ENCODE peak calls at places on chromosomes 13 and 19, in five cellular contexts. V, R, Z, D and N are unnamed samples.

GRCh38 chr13:107170270-107170931 is 602.5 kb upstream of the ARGLU1 start:
- DNase-seq in V (no peak), R (no peak), Z (no peak), D (peak; percentile 1), N (no peak)

GRCh38 chr13:72716776-72717175 is 10.7 kb downstream of the MZT1 start:
- DNase-seq in V (peak; percentile 25), R (no peak), Z (no peak), D (no peak), N (no peak)

GRCh38 chr13:41900918-41901317 is 60.0 kb downstream of the VWA8 start:
- DNase-seq in V (no peak), R (no peak), Z (no peak), D (peak; percentile 16), N (no peak)

GRCh38 chr13:99978781-99979452 is 2.7 kb upstream of the ZIC2 start:
- DNase-seq in V (no peak), R (no peak), Z (no peak), D (no peak), N (no peak)

GRCh38 chr13:27792393-27793218 is at the start of gene GSX1:
- DNase-seq in V (peak; percentile 85), R (no peak), Z (peak; percentile 42), D (peak; percentile 45), N (peak; percentile 73)

GRCh38 chr13:23477096-23477495 is 43.6 kb upstream of the SACS start:
- DNase-seq in V (peak; percentile 20), R (no peak), Z (no peak), D (no peak), N (no peak)

GRCh38 chr13:37476874-37477273 is 121.7 kb downstream of the POSTN start:
- DNase-seq in V (peak; percentile 15), R (no peak), Z (no peak), D (no peak), N (no peak)

GRCh38 chr13:114015111-114015551 is 41.3 kb upstream of the C13orf46 start:
- DNase-seq in V (no peak), R (no peak), Z (no peak), D (no peak), N (no peak)

GRCh38 chr19:38693380-38694223 is 46.2 kb downstream of the ACTN4 start:
- DNase-seq in V (peak; percentile 76), R (peak; percentile 91), Z (peak; percentile 97), D (peak; percentile 92), N (peak; percentile 70)

GRCh38 chr19:13794388-13794751 is 873 bp upstream of the ZSWIM4 start:
- DNase-seq in V (peak; percentile 99), R (no peak), Z (peak; percentile 75), D (peak; percentile 36), N (no peak)

GRCh38 chr19:858868-859843 is at the start of gene CFD:
- DNase-seq in V (no peak), R (no peak), Z (no peak), D (no peak), N (no peak)

GRCh38 chr19:54418030-54418929 is 3.0 kb downstream of the TTYH1 start:
- DNase-seq in V (peak; percentile 73), R (no peak), Z (no peak), D (peak; percentile 42), N (peak; percentile 84)

GRCh38 chr13:110340812-110341444 is 33.8 kb downstream of the COL4A2 start:
- DNase-seq in V (peak; percentile 85), R (no peak), Z (no peak), D (no peak), N (no peak)

GRCh38 chr13:28329395-28330158 is 165.4 kb downstream of the FLT1 start:
- DNase-seq in V (peak; percentile 93), R (no peak), Z (no peak), D (no peak), N (no peak)

GRCh38 chr19:29098863-29099481 is 114.0 kb downstream of the UQCRFS1 start:
- DNase-seq in V (peak; percentile 77), R (no peak), Z (peak; percentile 65), D (peak; percentile 69), N (no peak)

GRCh38 chr13:46168341-46168740 is 13.6 kb downstream of the LCP1 start:
- DNase-seq in V (peak; percentile 43), R (no peak), Z (no peak), D (no peak), N (no peak)

GRCh38 chr19:33063356-33064116 is 1.2 kb downstream of the RHPN2 start:
- DNase-seq in V (peak; percentile 45), R (no peak), Z (peak; percentile 67), D (peak; percentile 67), N (peak; percentile 57)

GRCh38 chr19:50570997-50571396 is 2.8 kb upstream of the LRRC4B start:
- DNase-seq in V (no peak), R (no peak), Z (no peak), D (no peak), N (no peak)

GRCh38 chr13:69109891-69110525 is 997.6 kb upstream of the ATXN8OS start:
- DNase-seq in V (no peak), R (no peak), Z (no peak), D (no peak), N (no peak)

GRCh38 chr13:32791545-32792172 is 205.4 kb downstream of the PDS5B start:
- DNase-seq in V (no peak), R (no peak), Z (no peak), D (peak; percentile 3), N (peak; percentile 45)

GRCh38 chr19:367963-368623 is 23.5 kb upstream of the MIER2 start:
- DNase-seq in V (no peak), R (no peak), Z (no peak), D (no peak), N (no peak)

DNA sequence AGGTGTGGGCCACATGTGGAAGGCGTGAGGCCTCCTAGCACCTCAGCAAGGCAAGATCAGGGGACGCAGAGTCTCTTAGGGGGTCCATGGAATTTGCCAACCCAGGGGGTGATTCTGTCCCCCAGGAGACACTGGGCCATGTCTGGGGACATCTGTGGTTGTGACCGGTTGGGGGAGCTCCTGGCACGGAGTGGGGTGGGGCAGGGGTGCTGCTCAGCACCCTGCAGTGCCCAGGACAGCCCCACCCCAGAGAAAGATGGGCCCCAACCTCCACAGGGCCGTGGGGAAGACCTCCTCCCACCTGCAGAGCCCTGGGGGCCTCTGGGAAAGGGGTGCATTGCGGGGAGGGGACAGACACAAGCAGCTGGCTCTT is 4.0 kb downstream of the MKNK2 start:
- DNase-seq in V (no peak), R (no peak), Z (no peak), D (no peak), N (no peak)
- TF ChIP-seq CTCF in V (no peak), R (peak; percentile 18), Z (no peak), D (peak; percentile 8), N (peak; percentile 42)

DNA sequence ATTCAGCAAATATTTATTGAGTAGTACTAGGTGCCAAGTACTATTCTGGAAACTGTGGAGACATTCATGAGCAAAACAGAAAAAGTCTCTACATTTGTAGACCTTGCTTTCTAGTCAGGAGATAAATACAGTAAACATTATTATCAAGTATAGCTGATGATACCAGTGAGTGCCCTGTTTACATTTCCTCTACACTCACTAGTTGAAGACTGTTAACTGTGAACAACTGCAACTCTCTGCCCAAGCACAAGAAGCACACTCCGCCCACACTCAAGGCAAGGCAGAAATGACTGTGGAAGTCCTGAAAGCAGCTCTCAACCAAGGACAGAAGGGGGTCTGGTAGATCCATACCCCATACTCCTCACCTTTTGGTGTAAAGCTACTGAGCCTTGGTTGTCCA is 837.0 kb downstream of the DIAPH3 start:
- DNase-seq in V (no peak), R (no peak), Z (no peak), D (no peak), N (no peak)
- TF ChIP-seq CTCF in V (no peak), R (no peak), Z (no peak), D (no peak), N (no peak)

GRCh38 chr13:20188649-20189553 is 3.8 kb downstream of the GJB2 start:
- DNase-seq in V (no peak), R (no peak), Z (no peak), D (peak; percentile 33), N (no peak)
- TF ChIP-seq CTCF in V (no peak), R (peak; percentile 38), Z (no peak), D (no peak), N (peak; percentile 32)

DNA sequence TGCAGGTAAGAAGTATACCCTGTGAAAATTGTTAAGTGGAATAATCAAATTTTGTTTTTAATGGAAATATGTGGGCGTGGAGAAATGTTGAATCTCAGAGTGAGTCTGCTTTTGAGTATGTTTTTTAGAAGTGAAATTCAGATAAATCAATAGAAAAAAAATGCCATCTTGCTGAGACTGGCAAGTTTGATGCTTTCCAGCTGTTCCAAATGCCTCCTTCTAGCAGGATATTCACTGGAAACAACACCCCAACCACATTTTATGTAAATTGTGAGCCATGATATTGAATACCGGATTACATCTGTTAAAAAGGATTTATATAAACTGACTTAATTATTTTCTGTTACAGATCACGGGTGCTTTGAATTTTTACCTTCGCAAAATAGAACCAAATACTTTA is 115.4 kb downstream of the ITGBL1 start:
- DNase-seq in V (no peak), R (no peak), Z (no peak), D (no peak), N (no peak)
- TF ChIP-seq CTCF in V (no peak), R (no peak), Z (no peak), D (no peak), N (no peak)

DNA sequence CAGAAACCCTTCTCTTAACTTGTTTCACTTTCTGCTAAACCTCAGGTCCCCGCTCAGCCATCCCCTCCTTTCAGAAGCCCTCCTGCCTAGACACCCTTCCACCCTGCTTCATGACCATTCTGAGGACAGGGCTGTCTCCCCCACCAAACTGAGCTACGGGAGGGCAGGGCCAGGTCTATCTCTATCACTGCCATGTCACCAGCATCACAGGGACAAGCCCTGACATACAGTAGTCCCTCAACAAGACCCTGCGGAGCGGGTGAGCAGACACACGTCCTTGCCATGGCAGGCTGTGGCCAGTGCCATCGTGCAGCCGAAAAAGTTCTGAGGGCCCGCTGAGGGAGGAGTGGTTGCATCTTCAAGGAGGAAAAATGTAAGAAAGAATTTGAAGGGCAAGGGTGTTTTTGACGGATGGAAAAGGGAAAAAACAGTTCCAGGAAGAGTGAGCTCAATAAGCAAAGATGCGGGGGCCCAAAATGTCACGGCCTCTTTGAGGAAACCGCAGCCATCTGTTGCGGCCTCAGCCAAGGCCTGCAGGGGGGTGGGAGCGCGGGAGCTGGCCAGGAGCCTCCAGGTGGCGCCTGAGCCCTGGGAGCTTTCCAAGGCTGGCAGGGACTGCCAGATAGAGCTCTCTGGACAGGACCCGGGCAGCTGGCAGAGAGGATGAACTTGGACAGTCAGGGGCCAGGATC is 8.1 kb downstream of the PTGIR start:
- DNase-seq in V (peak; percentile 82), R (peak; percentile 49), Z (peak; percentile 86), D (peak; percentile 77), N (peak; percentile 63)
- TF ChIP-seq CTCF in V (peak; percentile 39), R (peak; percentile 68), Z (peak; percentile 53), D (peak; percentile 75), N (peak; percentile 61)